ENCODE peak calls at places on chromosomes 2 and 18, in ten cellular contexts. One of them, this sample, is unnamed.

GRCh38 chr2:191478754-191479679 is 198.9 kb upstream of the NABP1 start:
- DNase-seq in nucleus accumbens: no peak
- DNase-seq in activated CD4-positive, alpha-beta T cell treated with anti-CD3 and anti-CD28 coated beads, Interleukin-2, amount 10 ng/mL, durations not matched to agents 7 days and 5 days: no peak
- DNase-seq in AML-193: no peak
- DNase-seq in NAMALWA: no peak
- DNase-seq in HTR-8/SVneo: no peak
- DNase-seq in nephron progenitor cell: no peak
- DNase-seq in substantia nigra: no peak
- DNase-seq in AG10803: peak
- DNase-seq in HCEC 1CT: no peak
- DNase-seq in this sample: no peak

GRCh38 chr2:66569321-66569851 is 134.5 kb downstream of the MEIS1 start:
- DNase-seq in nucleus accumbens: no peak
- DNase-seq in activated CD4-positive, alpha-beta T cell treated with anti-CD3 and anti-CD28 coated beads, Interleukin-2, amount 10 ng/mL, durations not matched to agents 7 days and 5 days: no peak
- DNase-seq in AML-193: no peak
- DNase-seq in NAMALWA: peak
- DNase-seq in HTR-8/SVneo: no peak
- DNase-seq in nephron progenitor cell: peak
- DNase-seq in substantia nigra: no peak
- DNase-seq in AG10803: peak
- DNase-seq in HCEC 1CT: peak
- DNase-seq in this sample: no peak

GRCh38 chr18:39596891-39597290 is 2031.3 kb upstream of the CELF4 start:
- DNase-seq in nucleus accumbens: no peak
- DNase-seq in activated CD4-positive, alpha-beta T cell treated with anti-CD3 and anti-CD28 coated beads, Interleukin-2, amount 10 ng/mL, durations not matched to agents 7 days and 5 days: no peak
- DNase-seq in AML-193: no peak
- DNase-seq in NAMALWA: no peak
- DNase-seq in HTR-8/SVneo: no peak
- DNase-seq in nephron progenitor cell: no peak
- DNase-seq in substantia nigra: no peak
- DNase-seq in AG10803: no peak
- DNase-seq in HCEC 1CT: no peak
- DNase-seq in this sample: no peak

GRCh38 chr2:241773511-241774418 is 2.9 kb upstream of the GAL3ST2 start:
- DNase-seq in nucleus accumbens: no peak
- DNase-seq in activated CD4-positive, alpha-beta T cell treated with anti-CD3 and anti-CD28 coated beads, Interleukin-2, amount 10 ng/mL, durations not matched to agents 7 days and 5 days: no peak
- DNase-seq in AML-193: no peak
- DNase-seq in NAMALWA: no peak
- DNase-seq in HTR-8/SVneo: no peak
- DNase-seq in nephron progenitor cell: no peak
- DNase-seq in substantia nigra: no peak
- DNase-seq in AG10803: no peak
- DNase-seq in HCEC 1CT: no peak
- DNase-seq in this sample: no peak

GRCh38 chr2:153287109-153287801 is 191.3 kb downstream of the RPRM start:
- DNase-seq in nucleus accumbens: no peak
- DNase-seq in activated CD4-positive, alpha-beta T cell treated with anti-CD3 and anti-CD28 coated beads, Interleukin-2, amount 10 ng/mL, durations not matched to agents 7 days and 5 days: peak
- DNase-seq in AML-193: no peak
- DNase-seq in NAMALWA: peak
- DNase-seq in HTR-8/SVneo: no peak
- DNase-seq in nephron progenitor cell: peak
- DNase-seq in substantia nigra: no peak
- DNase-seq in AG10803: no peak
- DNase-seq in HCEC 1CT: no peak
- DNase-seq in this sample: no peak

GRCh38 chr2:160253440-160254296 is 53.6 kb upstream of the ITGB6 start:
- DNase-seq in nucleus accumbens: no peak
- DNase-seq in activated CD4-positive, alpha-beta T cell treated with anti-CD3 and anti-CD28 coated beads, Interleukin-2, amount 10 ng/mL, durations not matched to agents 7 days and 5 days: no peak
- DNase-seq in AML-193: no peak
- DNase-seq in NAMALWA: no peak
- DNase-seq in HTR-8/SVneo: no peak
- DNase-seq in nephron progenitor cell: no peak
- DNase-seq in substantia nigra: no peak
- DNase-seq in AG10803: peak
- DNase-seq in HCEC 1CT: peak
- DNase-seq in this sample: no peak

GRCh38 chr18:79405781-79406575 is 10.2 kb downstream of the NFATC1 start:
- DNase-seq in nucleus accumbens: no peak
- DNase-seq in activated CD4-positive, alpha-beta T cell treated with anti-CD3 and anti-CD28 coated beads, Interleukin-2, amount 10 ng/mL, durations not matched to agents 7 days and 5 days: peak
- DNase-seq in AML-193: peak
- DNase-seq in NAMALWA: peak
- DNase-seq in HTR-8/SVneo: no peak
- DNase-seq in nephron progenitor cell: no peak
- DNase-seq in substantia nigra: no peak
- DNase-seq in AG10803: no peak
- DNase-seq in HCEC 1CT: no peak
- DNase-seq in this sample: no peak

GRCh38 chr2:20592106-20593071 is 58.5 kb downstream of the HS1BP3 start:
- DNase-seq in nucleus accumbens: no peak
- DNase-seq in activated CD4-positive, alpha-beta T cell treated with anti-CD3 and anti-CD28 coated beads, Interleukin-2, amount 10 ng/mL, durations not matched to agents 7 days and 5 days: no peak
- DNase-seq in AML-193: no peak
- DNase-seq in NAMALWA: no peak
- DNase-seq in HTR-8/SVneo: no peak
- DNase-seq in nephron progenitor cell: no peak
- DNase-seq in substantia nigra: no peak
- DNase-seq in AG10803: no peak
- DNase-seq in HCEC 1CT: no peak
- DNase-seq in this sample: no peak

GRCh38 chr2:62662548-62662947 is 43.0 kb upstream of the EHBP1 start:
- DNase-seq in nucleus accumbens: peak
- DNase-seq in activated CD4-positive, alpha-beta T cell treated with anti-CD3 and anti-CD28 coated beads, Interleukin-2, amount 10 ng/mL, durations not matched to agents 7 days and 5 days: no peak
- DNase-seq in AML-193: no peak
- DNase-seq in NAMALWA: no peak
- DNase-seq in HTR-8/SVneo: no peak
- DNase-seq in nephron progenitor cell: no peak
- DNase-seq in substantia nigra: no peak
- DNase-seq in AG10803: peak
- DNase-seq in HCEC 1CT: no peak
- DNase-seq in this sample: no peak

GRCh38 chr18:37563810-37564511 is 1.6 kb downstream of the CELF4 start:
- DNase-seq in nucleus accumbens: no peak
- DNase-seq in activated CD4-positive, alpha-beta T cell treated with anti-CD3 and anti-CD28 coated beads, Interleukin-2, amount 10 ng/mL, durations not matched to agents 7 days and 5 days: no peak
- DNase-seq in AML-193: no peak
- DNase-seq in NAMALWA: no peak
- DNase-seq in HTR-8/SVneo: no peak
- DNase-seq in nephron progenitor cell: no peak
- DNase-seq in substantia nigra: no peak
- DNase-seq in AG10803: no peak
- DNase-seq in HCEC 1CT: no peak
- DNase-seq in this sample: no peak

GRCh38 chr2:146964494-146964893 is 880.3 kb upstream of the ACVR2A start:
- DNase-seq in nucleus accumbens: no peak
- DNase-seq in activated CD4-positive, alpha-beta T cell treated with anti-CD3 and anti-CD28 coated beads, Interleukin-2, amount 10 ng/mL, durations not matched to agents 7 days and 5 days: no peak
- DNase-seq in AML-193: no peak
- DNase-seq in NAMALWA: no peak
- DNase-seq in HTR-8/SVneo: no peak
- DNase-seq in nephron progenitor cell: no peak
- DNase-seq in substantia nigra: no peak
- DNase-seq in AG10803: peak
- DNase-seq in HCEC 1CT: no peak
- DNase-seq in this sample: no peak

GRCh38 chr2:172279843-172280242 is 147.5 kb upstream of the ITGA6 start:
- DNase-seq in nucleus accumbens: no peak
- DNase-seq in activated CD4-positive, alpha-beta T cell treated with anti-CD3 and anti-CD28 coated beads, Interleukin-2, amount 10 ng/mL, durations not matched to agents 7 days and 5 days: no peak
- DNase-seq in AML-193: no peak
- DNase-seq in NAMALWA: no peak
- DNase-seq in HTR-8/SVneo: no peak
- DNase-seq in nephron progenitor cell: no peak
- DNase-seq in substantia nigra: no peak
- DNase-seq in AG10803: no peak
- DNase-seq in HCEC 1CT: no peak
- DNase-seq in this sample: no peak

GRCh38 chr18:74896390-74896991 is 298.8 kb downstream of the ZNF407 start:
- DNase-seq in nucleus accumbens: no peak
- DNase-seq in activated CD4-positive, alpha-beta T cell treated with anti-CD3 and anti-CD28 coated beads, Interleukin-2, amount 10 ng/mL, durations not matched to agents 7 days and 5 days: peak
- DNase-seq in AML-193: no peak
- DNase-seq in NAMALWA: peak
- DNase-seq in HTR-8/SVneo: no peak
- DNase-seq in nephron progenitor cell: peak
- DNase-seq in substantia nigra: no peak
- DNase-seq in AG10803: no peak
- DNase-seq in HCEC 1CT: no peak
- DNase-seq in this sample: peak

GRCh38 chr2:201483337-201483736 is 31.8 kb downstream of the STRADB start:
- DNase-seq in nucleus accumbens: no peak
- DNase-seq in activated CD4-positive, alpha-beta T cell treated with anti-CD3 and anti-CD28 coated beads, Interleukin-2, amount 10 ng/mL, durations not matched to agents 7 days and 5 days: no peak
- DNase-seq in AML-193: no peak
- DNase-seq in NAMALWA: no peak
- DNase-seq in HTR-8/SVneo: no peak
- DNase-seq in nephron progenitor cell: no peak
- DNase-seq in substantia nigra: no peak
- DNase-seq in AG10803: peak
- DNase-seq in HCEC 1CT: no peak
- DNase-seq in this sample: no peak

GRCh38 chr2:10173258-10174005 is 50.9 kb downstream of the RRM2 start:
- DNase-seq in nucleus accumbens: no peak
- DNase-seq in activated CD4-positive, alpha-beta T cell treated with anti-CD3 and anti-CD28 coated beads, Interleukin-2, amount 10 ng/mL, durations not matched to agents 7 days and 5 days: no peak
- DNase-seq in AML-193: no peak
- DNase-seq in NAMALWA: no peak
- DNase-seq in HTR-8/SVneo: no peak
- DNase-seq in nephron progenitor cell: no peak
- DNase-seq in substantia nigra: no peak
- DNase-seq in AG10803: no peak
- DNase-seq in HCEC 1CT: no peak
- DNase-seq in this sample: no peak

GRCh38 chr2:17621781-17622180 is 81.3 kb downstream of the VSNL1 start:
- DNase-seq in nucleus accumbens: no peak
- DNase-seq in activated CD4-positive, alpha-beta T cell treated with anti-CD3 and anti-CD28 coated beads, Interleukin-2, amount 10 ng/mL, durations not matched to agents 7 days and 5 days: no peak
- DNase-seq in AML-193: no peak
- DNase-seq in NAMALWA: no peak
- DNase-seq in HTR-8/SVneo: no peak
- DNase-seq in nephron progenitor cell: no peak
- DNase-seq in substantia nigra: no peak
- DNase-seq in AG10803: peak
- DNase-seq in HCEC 1CT: peak
- DNase-seq in this sample: no peak